ENCODE peak calls at places on chromosomes 11 and 22, in four cellular contexts. J is substantia nigra, S is T-helper 2 cell, B is DMS53. R is an unnamed sample.

GRCh38 chr11:24833598-24833997 is 336.7 kb downstream of the LUZP2 start:
- DNase-seq in J (no peak), S (no peak), B (peak), R (no peak)

GRCh38 chr11:130120045-130120444 is 39.5 kb upstream of the ST14 start:
- DNase-seq in J (no peak), S (no peak), B (no peak), R (no peak)

GRCh38 chr22:45883811-45884170 is 93.2 kb downstream of the WNT7B start:
- DNase-seq in J (no peak), S (no peak), B (no peak), R (no peak)

GRCh38 chr11:123122852-123123251 is 60.9 kb upstream of the HSPA8 start:
- DNase-seq in J (no peak), S (no peak), B (no peak), R (no peak)

GRCh38 chr22:23288301-23289129 is 108.2 kb downstream of the BCR start:
- DNase-seq in J (no peak), S (no peak), B (no peak), R (no peak)

GRCh38 chr11:43923327-43924111 is 18.9 kb upstream of the C11orf96 start:
- DNase-seq in J (peak), S (no peak), B (peak), R (no peak)

GRCh38 chr22:38572065-38572464 is 2.1 kb upstream of the DMC1 start:
- DNase-seq in J (peak), S (no peak), B (peak), R (peak)

GRCh38 chr11:66856496-66857233 is at the start of gene LRFN4:
- DNase-seq in J (peak), S (peak), B (peak), R (peak)

GRCh38 chr11:130831506-130832385 is 84.5 kb downstream of the SNX19 start:
- DNase-seq in J (no peak), S (no peak), B (no peak), R (no peak)

GRCh38 chr11:9074338-9075029 is 16.9 kb downstream of the SCUBE2 start:
- DNase-seq in J (no peak), S (no peak), B (no peak), R (no peak)

GRCh38 chr11:57658023-57658361 is 430 bp downstream of the CLP1 start:
- DNase-seq in J (no peak), S (no peak), B (no peak), R (no peak)

GRCh38 chr11:102287963-102288744 is 29.1 kb upstream of the BIRC3 start:
- DNase-seq in J (no peak), S (peak), B (peak), R (peak)

GRCh38 chr11:57917632-57918031 is 106.0 kb upstream of the OR9Q1 start:
- DNase-seq in J (no peak), S (no peak), B (no peak), R (no peak)

GRCh38 chr11:57779275-57779674 is 17.7 kb downstream of the CTNND1 start:
- DNase-seq in J (peak), S (no peak), B (peak), R (no peak)

GRCh38 chr22:24894220-24894975 is 52.1 kb downstream of the LHFPL7 start:
- DNase-seq in J (no peak), S (no peak), B (peak), R (peak)

GRCh38 chr22:43448048-43448447 is 36.2 kb downstream of the MPPED1 start:
- DNase-seq in J (no peak), S (no peak), B (no peak), R (no peak)

GRCh38 chr11:15055620-15056356 is 17.6 kb upstream of the CALCB start:
- DNase-seq in J (no peak), S (no peak), B (peak), R (no peak)

GRCh38 chr11:97871816-97872215 is 1148.9 kb upstream of the CNTN5 start:
- DNase-seq in J (no peak), S (no peak), B (no peak), R (peak)

GRCh38 chr22:28560005-28560742 is 119.5 kb downstream of the TTC28 start:
- DNase-seq in J (no peak), S (no peak), B (no peak), R (peak)

GRCh38 chr22:47739216-47739615 is 976.8 kb downstream of the TBC1D22A start:
- DNase-seq in J (no peak), S (no peak), B (no peak), R (no peak)

GRCh38 chr11:131504199-131504949 is 134.0 kb downstream of the NTM start:
- DNase-seq in J (peak), S (no peak), B (no peak), R (no peak)

GRCh38 chr22:49437956-49438355 is 389.7 kb downstream of the BRD1 start:
- DNase-seq in J (no peak), S (no peak), B (no peak), R (no peak)

GRCh38 chr11:57345555-57346151 is 7.5 kb downstream of the P2RX3 start:
- DNase-seq in J (peak), S (peak), B (peak), R (peak)

GRCh38 chr11:46250071-46251052 is 27.1 kb upstream of the CREB3L1 start:
- DNase-seq in J (no peak), S (no peak), B (no peak), R (peak)

GRCh38 chr11:61041755-61042518 is 60.4 kb upstream of the CD5 start:
- DNase-seq in J (no peak), S (peak), B (peak), R (no peak)

GRCh38 chr11:71251159-71251721 is 1.1 kb downstream of the SHANK2 start:
- DNase-seq in J (peak), S (no peak), B (peak), R (no peak)

GRCh38 chr11:70233511-70233919 is 30.4 kb downstream of the FADD start:
- DNase-seq in J (no peak), S (no peak), B (peak), R (no peak)

GRCh38 chr11:108019870-108020540 is 11.3 kb downstream of the CUL5 start:
- DNase-seq in J (no peak), S (no peak), B (no peak), R (peak)